ENCODE peak calls at places on chromosomes 3 and 15, in four cellular contexts. E, Y, L and M are unnamed samples.

GRCh38 chr15:79952329-79952728 is 18.7 kb downstream of the BCL2A1 start:
- DNase-seq in E (no peak), Y (no peak), L (no peak), M (no peak)

GRCh38 chr3:55659023-55659355 is 171.9 kb upstream of the WNT5A start:
- DNase-seq in Y (no peak), L (no peak), E (no peak), M (no peak)

GRCh38 chr3:178709047-178709446 is 172.8 kb downstream of the KCNMB2 start:
- DNase-seq in E (peak; percentile 20), Y (no peak), L (no peak), M (no peak)

GRCh38 chr15:79853492-79854328 is 43.1 kb downstream of the MTHFS start:
- DNase-seq in Y (peak; percentile 93), E (peak; percentile 88), L (no peak), M (peak; percentile 74)

GRCh38 chr3:94414412-94414811 is 351.6 kb downstream of the NSUN3 start:
- DNase-seq in L (no peak), E (no peak), Y (no peak), M (no peak)

GRCh38 chr3:189708375-189708774 is 77.2 kb downstream of the TP63 start:
- DNase-seq in L (no peak), Y (no peak), E (no peak), M (no peak)

GRCh38 chr3:84547971-84548970 is 410.5 kb upstream of the CADM2 start:
- DNase-seq in E (peak; percentile 55), L (peak; percentile 70), Y (peak; percentile 33), M (no peak)

GRCh38 chr3:56930706-56931105 is 129.0 kb upstream of the ARHGEF3 start:
- DNase-seq in L (no peak), Y (peak; percentile 59), E (no peak), M (no peak)

GRCh38 chr15:71691700-71692417 is 118.5 kb upstream of the NR2E3 start:
- DNase-seq in E (no peak), Y (peak; percentile 66), L (no peak), M (no peak)

GRCh38 chr15:52568569-52569243 is at the start of gene ARPP19:
- DNase-seq in L (peak; percentile 96), E (peak; percentile 93), Y (peak; percentile 94), M (peak; percentile 62)

GRCh38 chr3:139772539-139773500 is 95.0 kb upstream of the NMNAT3 start:
- DNase-seq in L (no peak), Y (peak; percentile 90), E (no peak), M (no peak)

GRCh38 chr3:175163686-175164085 is 304.6 kb downstream of the NAALADL2 start:
- DNase-seq in E (no peak), L (no peak), Y (no peak), M (no peak)

GRCh38 chr3:9293066-9293465 is 43.6 kb upstream of the SRGAP3 start:
- DNase-seq in E (no peak), L (no peak), Y (no peak), M (no peak)

GRCh38 chr3:65334045-65334665 is 646.4 kb upstream of the ADAMTS9 start:
- DNase-seq in L (no peak), E (no peak), Y (peak; percentile 6), M (no peak)
- TF ChIP-seq CTCF in L (no peak), E (peak; percentile 27), Y (peak; percentile 22), M (no peak)

DNA sequence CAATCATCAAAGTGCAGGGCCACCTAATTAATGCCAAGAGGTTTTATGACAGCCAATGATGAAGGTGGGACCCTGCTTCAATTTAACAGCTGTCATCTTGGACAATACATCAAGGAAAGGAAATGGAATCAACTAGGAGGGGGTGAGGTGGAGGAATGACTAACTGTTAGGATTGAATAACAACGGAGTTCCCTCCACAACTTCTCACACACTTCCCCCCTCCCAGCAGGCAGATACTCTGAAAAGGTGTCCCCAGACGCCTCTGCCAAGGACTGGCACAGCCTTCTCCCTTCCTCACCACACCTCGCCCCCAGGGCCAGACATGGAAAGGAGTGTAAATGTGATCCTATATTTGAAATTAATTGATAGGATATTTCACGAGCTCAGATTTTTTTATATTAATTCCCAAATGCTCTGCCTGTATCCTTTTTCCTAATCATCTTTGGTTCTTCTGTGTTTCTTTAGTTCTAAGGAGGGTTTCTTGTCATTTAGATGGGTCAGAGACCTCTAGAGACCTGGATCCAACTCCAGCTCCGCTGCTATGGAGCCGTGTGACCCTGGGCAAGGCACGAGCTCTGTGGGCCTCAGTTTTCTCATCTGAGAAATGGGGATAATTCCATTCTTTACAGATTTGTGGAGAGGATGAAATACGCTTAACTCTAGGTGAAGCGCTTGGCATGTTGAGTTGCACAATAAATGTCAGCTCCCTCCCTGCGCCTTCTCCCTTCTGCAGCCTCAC is 1.1 kb downstream of the DCLK3 start:
- DNase-seq in Y (no peak), L (no peak), E (no peak), M (no peak)
- H3K4me3 ChIP-seq in Y (no peak overlapping the region), L (no peak overlapping the region), E (no peak overlapping the region), M (no peak overlapping the region)

GRCh38 chr3:21839181-21839580 is 88.2 kb upstream of the ZNF385D start:
- DNase-seq in Y (no peak), L (no peak), E (no peak), M (no peak)

GRCh38 chr3:21835266-21835665 is 84.3 kb upstream of the ZNF385D start:
- DNase-seq in Y (peak; percentile 72), L (no peak), E (no peak), M (no peak)

GRCh38 chr3:21839592-21839991 is 88.6 kb upstream of the ZNF385D start:
- DNase-seq in Y (peak; percentile 95), E (peak; percentile 16), L (no peak), M (peak; percentile 76)
- TF ChIP-seq CTCF in Y (peak; percentile 60), E (peak; percentile 33), L (no peak), M (no peak)

GRCh38 chr3:11379824-11380281 is 107.7 kb downstream of the ATG7 start:
- DNase-seq in L (no peak), E (no peak), Y (peak; percentile 60), M (no peak)
- H3K4me3 ChIP-seq in L (no peak overlapping the region), E (no peak overlapping the region), Y (no peak overlapping the region), M (peak overlapping the region; percentile 51)

GRCh38 chr3:79414035-79414434 is 353.8 kb downstream of the ROBO1 start:
- DNase-seq in E (no peak), Y (no peak), L (no peak), M (no peak)
- TF ChIP-seq CTCF in E (no peak), Y (no peak), L (no peak), M (no peak)